ENCODE peak calls at places on chromosomes 5 and 9, in eight cellular contexts. One of them, this sample, is unnamed.
A peak's percentile ranks its signal among the peaks of the same experiment; 100 is the strongest.

GRCh38 chr9:127950513-127951210 is 13.0 kb upstream of the DPM2 start:
- DNase-seq in cardiac muscle cell: peak; percentile 46
- DNase-seq in mammary epithelial cell: peak; percentile 47
- DNase-seq in sigmoid colon: peak; percentile 82
- DNase-seq in stimulated activated naive B cell treated with anti-CD40 and anti-IgM and Interleukin-4, amounts not matched to agents 10 μg/mL and 1 μg/mL and 100 μg/mL, for 72 hours: no peak
- DNase-seq in activated CD8-positive, alpha-beta memory T cell treated with anti-CD3 and anti-CD28 coated beads, Interleukin-2, amount 50 U/mL, for 4 hours: no peak
- DNase-seq in esophagus squamous epithelium: no peak
- DNase-seq in amygdala: peak; percentile 65
- DNase-seq in this sample: peak; percentile 96

GRCh38 chr5:57174128-57174849 is 430 bp downstream of the GPBP1 start:
- DNase-seq in cardiac muscle cell: peak; percentile 36
- DNase-seq in mammary epithelial cell: peak; percentile 46
- DNase-seq in sigmoid colon: peak; percentile 71
- DNase-seq in stimulated activated naive B cell treated with anti-CD40 and anti-IgM and Interleukin-4, amounts not matched to agents 10 μg/mL and 1 μg/mL and 100 μg/mL, for 72 hours: peak; percentile 30
- DNase-seq in activated CD8-positive, alpha-beta memory T cell treated with anti-CD3 and anti-CD28 coated beads, Interleukin-2, amount 50 U/mL, for 4 hours: no peak
- DNase-seq in esophagus squamous epithelium: no peak
- DNase-seq in amygdala: peak; percentile 63
- DNase-seq in this sample: no peak

GRCh38 chr9:77166193-77166592 is 11.1 kb upstream of the VPS13A start:
- DNase-seq in cardiac muscle cell: no peak
- DNase-seq in mammary epithelial cell: no peak
- DNase-seq in sigmoid colon: no peak
- DNase-seq in stimulated activated naive B cell treated with anti-CD40 and anti-IgM and Interleukin-4, amounts not matched to agents 10 μg/mL and 1 μg/mL and 100 μg/mL, for 72 hours: no peak
- DNase-seq in activated CD8-positive, alpha-beta memory T cell treated with anti-CD3 and anti-CD28 coated beads, Interleukin-2, amount 50 U/mL, for 4 hours: no peak
- DNase-seq in esophagus squamous epithelium: no peak
- DNase-seq in amygdala: no peak
- DNase-seq in this sample: no peak

GRCh38 chr9:2745560-2746380 is 28.5 kb downstream of the KCNV2 start:
- DNase-seq in cardiac muscle cell: no peak
- DNase-seq in mammary epithelial cell: no peak
- DNase-seq in sigmoid colon: no peak
- DNase-seq in stimulated activated naive B cell treated with anti-CD40 and anti-IgM and Interleukin-4, amounts not matched to agents 10 μg/mL and 1 μg/mL and 100 μg/mL, for 72 hours: no peak
- DNase-seq in activated CD8-positive, alpha-beta memory T cell treated with anti-CD3 and anti-CD28 coated beads, Interleukin-2, amount 50 U/mL, for 4 hours: no peak
- DNase-seq in esophagus squamous epithelium: no peak
- DNase-seq in amygdala: no peak
- DNase-seq in this sample: no peak

GRCh38 chr9:73129941-73130695 is 21.5 kb upstream of the ANXA1 start:
- DNase-seq in cardiac muscle cell: no peak
- DNase-seq in mammary epithelial cell: no peak
- DNase-seq in sigmoid colon: no peak
- DNase-seq in stimulated activated naive B cell treated with anti-CD40 and anti-IgM and Interleukin-4, amounts not matched to agents 10 μg/mL and 1 μg/mL and 100 μg/mL, for 72 hours: no peak
- DNase-seq in activated CD8-positive, alpha-beta memory T cell treated with anti-CD3 and anti-CD28 coated beads, Interleukin-2, amount 50 U/mL, for 4 hours: no peak
- DNase-seq in esophagus squamous epithelium: no peak
- DNase-seq in amygdala: no peak
- DNase-seq in this sample: no peak

GRCh38 chr9:126371007-126371870 is 44.6 kb downstream of the MVB12B start:
- DNase-seq in cardiac muscle cell: no peak
- DNase-seq in mammary epithelial cell: no peak
- DNase-seq in sigmoid colon: no peak
- DNase-seq in stimulated activated naive B cell treated with anti-CD40 and anti-IgM and Interleukin-4, amounts not matched to agents 10 μg/mL and 1 μg/mL and 100 μg/mL, for 72 hours: no peak
- DNase-seq in activated CD8-positive, alpha-beta memory T cell treated with anti-CD3 and anti-CD28 coated beads, Interleukin-2, amount 50 U/mL, for 4 hours: no peak
- DNase-seq in esophagus squamous epithelium: no peak
- DNase-seq in amygdala: no peak
- DNase-seq in this sample: no peak

GRCh38 chr5:134436523-134437339 is 25.1 kb upstream of the CDKN2AIPNL start:
- DNase-seq in cardiac muscle cell: peak; percentile 75
- DNase-seq in mammary epithelial cell: peak; percentile 55
- DNase-seq in sigmoid colon: peak; percentile 82
- DNase-seq in stimulated activated naive B cell treated with anti-CD40 and anti-IgM and Interleukin-4, amounts not matched to agents 10 μg/mL and 1 μg/mL and 100 μg/mL, for 72 hours: peak; percentile 85
- DNase-seq in activated CD8-positive, alpha-beta memory T cell treated with anti-CD3 and anti-CD28 coated beads, Interleukin-2, amount 50 U/mL, for 4 hours: peak; percentile 35
- DNase-seq in esophagus squamous epithelium: peak; percentile 48
- DNase-seq in amygdala: no peak
- DNase-seq in this sample: peak; percentile 5

GRCh38 chr9:131994364-131995110 is 85.1 kb downstream of the MED27 start:
- DNase-seq in cardiac muscle cell: no peak
- DNase-seq in mammary epithelial cell: no peak
- DNase-seq in sigmoid colon: no peak
- DNase-seq in stimulated activated naive B cell treated with anti-CD40 and anti-IgM and Interleukin-4, amounts not matched to agents 10 μg/mL and 1 μg/mL and 100 μg/mL, for 72 hours: no peak
- DNase-seq in activated CD8-positive, alpha-beta memory T cell treated with anti-CD3 and anti-CD28 coated beads, Interleukin-2, amount 50 U/mL, for 4 hours: no peak
- DNase-seq in esophagus squamous epithelium: no peak
- DNase-seq in amygdala: no peak
- DNase-seq in this sample: no peak

GRCh38 chr5:141515946-141516647 is 27.2 kb downstream of the PCDHGC5 start:
- DNase-seq in cardiac muscle cell: no peak
- DNase-seq in mammary epithelial cell: no peak
- DNase-seq in sigmoid colon: no peak
- DNase-seq in stimulated activated naive B cell treated with anti-CD40 and anti-IgM and Interleukin-4, amounts not matched to agents 10 μg/mL and 1 μg/mL and 100 μg/mL, for 72 hours: no peak
- DNase-seq in activated CD8-positive, alpha-beta memory T cell treated with anti-CD3 and anti-CD28 coated beads, Interleukin-2, amount 50 U/mL, for 4 hours: no peak
- DNase-seq in esophagus squamous epithelium: no peak
- DNase-seq in amygdala: no peak
- DNase-seq in this sample: no peak

GRCh38 chr9:123807241-123807640 is 122.7 kb downstream of the DENND1A start:
- DNase-seq in cardiac muscle cell: peak; percentile 69
- DNase-seq in mammary epithelial cell: no peak
- DNase-seq in sigmoid colon: no peak
- DNase-seq in stimulated activated naive B cell treated with anti-CD40 and anti-IgM and Interleukin-4, amounts not matched to agents 10 μg/mL and 1 μg/mL and 100 μg/mL, for 72 hours: no peak
- DNase-seq in activated CD8-positive, alpha-beta memory T cell treated with anti-CD3 and anti-CD28 coated beads, Interleukin-2, amount 50 U/mL, for 4 hours: no peak
- DNase-seq in esophagus squamous epithelium: no peak
- DNase-seq in amygdala: no peak
- DNase-seq in this sample: no peak

GRCh38 chr9:92142329-92142728 is 27.1 kb upstream of the SPTLC1 start:
- DNase-seq in cardiac muscle cell: no peak
- DNase-seq in mammary epithelial cell: no peak
- DNase-seq in sigmoid colon: no peak
- DNase-seq in stimulated activated naive B cell treated with anti-CD40 and anti-IgM and Interleukin-4, amounts not matched to agents 10 μg/mL and 1 μg/mL and 100 μg/mL, for 72 hours: no peak
- DNase-seq in activated CD8-positive, alpha-beta memory T cell treated with anti-CD3 and anti-CD28 coated beads, Interleukin-2, amount 50 U/mL, for 4 hours: no peak
- DNase-seq in esophagus squamous epithelium: no peak
- DNase-seq in amygdala: no peak
- DNase-seq in this sample: no peak

GRCh38 chr9:5430912-5431311 is 6.8 kb downstream of the PLGRKT start:
- DNase-seq in cardiac muscle cell: no peak
- DNase-seq in mammary epithelial cell: no peak
- DNase-seq in sigmoid colon: no peak
- DNase-seq in stimulated activated naive B cell treated with anti-CD40 and anti-IgM and Interleukin-4, amounts not matched to agents 10 μg/mL and 1 μg/mL and 100 μg/mL, for 72 hours: no peak
- DNase-seq in activated CD8-positive, alpha-beta memory T cell treated with anti-CD3 and anti-CD28 coated beads, Interleukin-2, amount 50 U/mL, for 4 hours: no peak
- DNase-seq in esophagus squamous epithelium: no peak
- DNase-seq in amygdala: no peak
- DNase-seq in this sample: no peak

GRCh38 chr5:159581502-159582249 is 251.4 kb upstream of the IL12B start:
- DNase-seq in cardiac muscle cell: peak; percentile 83
- DNase-seq in mammary epithelial cell: peak; percentile 97
- DNase-seq in sigmoid colon: no peak
- DNase-seq in stimulated activated naive B cell treated with anti-CD40 and anti-IgM and Interleukin-4, amounts not matched to agents 10 μg/mL and 1 μg/mL and 100 μg/mL, for 72 hours: no peak
- DNase-seq in activated CD8-positive, alpha-beta memory T cell treated with anti-CD3 and anti-CD28 coated beads, Interleukin-2, amount 50 U/mL, for 4 hours: no peak
- DNase-seq in esophagus squamous epithelium: no peak
- DNase-seq in amygdala: no peak
- DNase-seq in this sample: no peak

GRCh38 chr5:73126957-73127356 is 6.6 kb downstream of the TMEM171 start:
- DNase-seq in cardiac muscle cell: no peak
- DNase-seq in mammary epithelial cell: no peak
- DNase-seq in sigmoid colon: no peak
- DNase-seq in stimulated activated naive B cell treated with anti-CD40 and anti-IgM and Interleukin-4, amounts not matched to agents 10 μg/mL and 1 μg/mL and 100 μg/mL, for 72 hours: no peak
- DNase-seq in activated CD8-positive, alpha-beta memory T cell treated with anti-CD3 and anti-CD28 coated beads, Interleukin-2, amount 50 U/mL, for 4 hours: no peak
- DNase-seq in esophagus squamous epithelium: no peak
- DNase-seq in amygdala: no peak
- DNase-seq in this sample: no peak

GRCh38 chr9:5278486-5278885 is 26.0 kb downstream of the RLN2 start:
- DNase-seq in cardiac muscle cell: no peak
- DNase-seq in mammary epithelial cell: no peak
- DNase-seq in sigmoid colon: no peak
- DNase-seq in stimulated activated naive B cell treated with anti-CD40 and anti-IgM and Interleukin-4, amounts not matched to agents 10 μg/mL and 1 μg/mL and 100 μg/mL, for 72 hours: no peak
- DNase-seq in activated CD8-positive, alpha-beta memory T cell treated with anti-CD3 and anti-CD28 coated beads, Interleukin-2, amount 50 U/mL, for 4 hours: no peak
- DNase-seq in esophagus squamous epithelium: no peak
- DNase-seq in amygdala: no peak
- DNase-seq in this sample: no peak

GRCh38 chr9:121331992-121332685 is 37.9 kb downstream of the STOM start:
- DNase-seq in cardiac muscle cell: peak; percentile 74
- DNase-seq in mammary epithelial cell: no peak
- DNase-seq in sigmoid colon: peak; percentile 66
- DNase-seq in stimulated activated naive B cell treated with anti-CD40 and anti-IgM and Interleukin-4, amounts not matched to agents 10 μg/mL and 1 μg/mL and 100 μg/mL, for 72 hours: no peak
- DNase-seq in activated CD8-positive, alpha-beta memory T cell treated with anti-CD3 and anti-CD28 coated beads, Interleukin-2, amount 50 U/mL, for 4 hours: no peak
- DNase-seq in esophagus squamous epithelium: no peak
- DNase-seq in amygdala: no peak
- DNase-seq in this sample: no peak

GRCh38 chr9:134189475-134190231 is 25.3 kb upstream of the RNU6ATAC start:
- DNase-seq in cardiac muscle cell: no peak
- DNase-seq in mammary epithelial cell: no peak
- DNase-seq in sigmoid colon: peak; percentile 67
- DNase-seq in stimulated activated naive B cell treated with anti-CD40 and anti-IgM and Interleukin-4, amounts not matched to agents 10 μg/mL and 1 μg/mL and 100 μg/mL, for 72 hours: no peak
- DNase-seq in activated CD8-positive, alpha-beta memory T cell treated with anti-CD3 and anti-CD28 coated beads, Interleukin-2, amount 50 U/mL, for 4 hours: no peak
- DNase-seq in esophagus squamous epithelium: no peak
- DNase-seq in amygdala: no peak
- DNase-seq in this sample: no peak

GRCh38 chr5:172834570-172835245 is 657 bp downstream of the ERGIC1 start:
- DNase-seq in cardiac muscle cell: peak; percentile 34
- DNase-seq in mammary epithelial cell: no peak
- DNase-seq in sigmoid colon: peak; percentile 77
- DNase-seq in stimulated activated naive B cell treated with anti-CD40 and anti-IgM and Interleukin-4, amounts not matched to agents 10 μg/mL and 1 μg/mL and 100 μg/mL, for 72 hours: peak; percentile 29
- DNase-seq in activated CD8-positive, alpha-beta memory T cell treated with anti-CD3 and anti-CD28 coated beads, Interleukin-2, amount 50 U/mL, for 4 hours: no peak
- DNase-seq in esophagus squamous epithelium: no peak
- DNase-seq in amygdala: no peak
- DNase-seq in this sample: no peak

GRCh38 chr9:72856985-72857631 is 95.7 kb downstream of the ALDH1A1 start:
- DNase-seq in cardiac muscle cell: peak; percentile 79
- DNase-seq in mammary epithelial cell: peak; percentile 49
- DNase-seq in sigmoid colon: no peak
- DNase-seq in stimulated activated naive B cell treated with anti-CD40 and anti-IgM and Interleukin-4, amounts not matched to agents 10 μg/mL and 1 μg/mL and 100 μg/mL, for 72 hours: no peak
- DNase-seq in activated CD8-positive, alpha-beta memory T cell treated with anti-CD3 and anti-CD28 coated beads, Interleukin-2, amount 50 U/mL, for 4 hours: no peak
- DNase-seq in esophagus squamous epithelium: no peak
- DNase-seq in amygdala: no peak
- DNase-seq in this sample: peak; percentile 21

GRCh38 chr9:6757988-6758417 is 230 bp downstream of the KDM4C start:
- DNase-seq in cardiac muscle cell: no peak
- DNase-seq in mammary epithelial cell: no peak
- DNase-seq in sigmoid colon: no peak
- DNase-seq in stimulated activated naive B cell treated with anti-CD40 and anti-IgM and Interleukin-4, amounts not matched to agents 10 μg/mL and 1 μg/mL and 100 μg/mL, for 72 hours: no peak
- DNase-seq in activated CD8-positive, alpha-beta memory T cell treated with anti-CD3 and anti-CD28 coated beads, Interleukin-2, amount 50 U/mL, for 4 hours: no peak
- DNase-seq in esophagus squamous epithelium: peak; percentile 84
- DNase-seq in amygdala: no peak
- DNase-seq in this sample: no peak

GRCh38 chr5:1480806-1481205 is 35.6 kb upstream of the SLC6A3 start:
- DNase-seq in cardiac muscle cell: no peak
- DNase-seq in mammary epithelial cell: no peak
- DNase-seq in sigmoid colon: no peak
- DNase-seq in stimulated activated naive B cell treated with anti-CD40 and anti-IgM and Interleukin-4, amounts not matched to agents 10 μg/mL and 1 μg/mL and 100 μg/mL, for 72 hours: no peak
- DNase-seq in activated CD8-positive, alpha-beta memory T cell treated with anti-CD3 and anti-CD28 coated beads, Interleukin-2, amount 50 U/mL, for 4 hours: no peak
- DNase-seq in esophagus squamous epithelium: no peak
- DNase-seq in amygdala: no peak
- DNase-seq in this sample: no peak

GRCh38 chr9:126146254-126147145 is 180.1 kb upstream of the MVB12B start:
- DNase-seq in cardiac muscle cell: no peak
- DNase-seq in mammary epithelial cell: no peak
- DNase-seq in sigmoid colon: no peak
- DNase-seq in stimulated activated naive B cell treated with anti-CD40 and anti-IgM and Interleukin-4, amounts not matched to agents 10 μg/mL and 1 μg/mL and 100 μg/mL, for 72 hours: peak; percentile 59
- DNase-seq in activated CD8-positive, alpha-beta memory T cell treated with anti-CD3 and anti-CD28 coated beads, Interleukin-2, amount 50 U/mL, for 4 hours: no peak
- DNase-seq in esophagus squamous epithelium: no peak
- DNase-seq in amygdala: no peak
- DNase-seq in this sample: no peak

GRCh38 chr5:41071975-41072374 is 833 bp upstream of the MROH2B start:
- DNase-seq in cardiac muscle cell: peak; percentile 81
- DNase-seq in mammary epithelial cell: peak; percentile 40
- DNase-seq in sigmoid colon: no peak
- DNase-seq in stimulated activated naive B cell treated with anti-CD40 and anti-IgM and Interleukin-4, amounts not matched to agents 10 μg/mL and 1 μg/mL and 100 μg/mL, for 72 hours: no peak
- DNase-seq in activated CD8-positive, alpha-beta memory T cell treated with anti-CD3 and anti-CD28 coated beads, Interleukin-2, amount 50 U/mL, for 4 hours: no peak
- DNase-seq in esophagus squamous epithelium: no peak
- DNase-seq in amygdala: no peak
- DNase-seq in this sample: no peak

GRCh38 chr9:137464291-137464999 is 5.3 kb upstream of the NSMF start:
- DNase-seq in cardiac muscle cell: no peak
- DNase-seq in mammary epithelial cell: no peak
- DNase-seq in sigmoid colon: no peak
- DNase-seq in stimulated activated naive B cell treated with anti-CD40 and anti-IgM and Interleukin-4, amounts not matched to agents 10 μg/mL and 1 μg/mL and 100 μg/mL, for 72 hours: no peak
- DNase-seq in activated CD8-positive, alpha-beta memory T cell treated with anti-CD3 and anti-CD28 coated beads, Interleukin-2, amount 50 U/mL, for 4 hours: no peak
- DNase-seq in esophagus squamous epithelium: no peak
- DNase-seq in amygdala: no peak
- DNase-seq in this sample: no peak

GRCh38 chr5:593511-593910 is 18.6 kb upstream of the CEP72 start:
- DNase-seq in cardiac muscle cell: no peak
- DNase-seq in mammary epithelial cell: no peak
- DNase-seq in sigmoid colon: peak; percentile 37
- DNase-seq in stimulated activated naive B cell treated with anti-CD40 and anti-IgM and Interleukin-4, amounts not matched to agents 10 μg/mL and 1 μg/mL and 100 μg/mL, for 72 hours: no peak
- DNase-seq in activated CD8-positive, alpha-beta memory T cell treated with anti-CD3 and anti-CD28 coated beads, Interleukin-2, amount 50 U/mL, for 4 hours: no peak
- DNase-seq in esophagus squamous epithelium: no peak
- DNase-seq in amygdala: no peak
- DNase-seq in this sample: no peak

GRCh38 chr9:76617510-76618194 is 146.6 kb upstream of the PCA3 start:
- DNase-seq in cardiac muscle cell: no peak
- DNase-seq in mammary epithelial cell: no peak
- DNase-seq in sigmoid colon: no peak
- DNase-seq in stimulated activated naive B cell treated with anti-CD40 and anti-IgM and Interleukin-4, amounts not matched to agents 10 μg/mL and 1 μg/mL and 100 μg/mL, for 72 hours: no peak
- DNase-seq in activated CD8-positive, alpha-beta memory T cell treated with anti-CD3 and anti-CD28 coated beads, Interleukin-2, amount 50 U/mL, for 4 hours: no peak
- DNase-seq in esophagus squamous epithelium: no peak
- DNase-seq in amygdala: no peak
- DNase-seq in this sample: no peak